ENCODE peak calls at places on chromosomes 6 and 20, in eight cellular contexts. U is AG08396; R is GM23248; J is LoVo; L is NCI-H1694; O is endodermal cell; D is effector memory CD4-positive, alpha-beta T cell; S is Daoy. V is an unnamed sample.

GRCh38 chr6:41200296-41200900 is 551 bp downstream of the TREML2 start:
- DNase-seq in U (no peak), R (peak; percentile 26), J (no peak), L (no peak), O (peak; percentile 48), D (peak; percentile 12), S (peak; percentile 26), V (no peak)

GRCh38 chr6:165889636-165890403 is 226.8 kb upstream of the PDE10A start:
- DNase-seq in U (peak; percentile 56), R (peak; percentile 74), J (no peak), L (no peak), O (peak; percentile 87), D (no peak), S (peak; percentile 17), V (peak; percentile 67)

GRCh38 chr6:2186516-2186915 is 58.9 kb downstream of the GMDS start:
- DNase-seq in U (no peak), R (no peak), J (no peak), L (no peak), O (no peak), D (no peak), S (no peak), V (no peak)

GRCh38 chr6:108735991-108736345 is 112.3 kb upstream of the ARMC2 start:
- DNase-seq in U (no peak), R (no peak), J (peak; percentile 82), L (no peak), O (peak; percentile 74), D (no peak), S (no peak), V (no peak)

GRCh38 chr20:25453035-25453810 is 45.8 kb downstream of the GINS1 start:
- DNase-seq in U (no peak), R (peak; percentile 3), J (peak; percentile 55), L (no peak), O (no peak), D (no peak), S (peak; percentile 26), V (no peak)

GRCh38 chr20:8778387-8778786 is 290.5 kb upstream of the PLCB4 start:
- DNase-seq in U (no peak), R (no peak), J (peak; percentile 7), L (no peak), O (no peak), D (no peak), S (no peak), V (no peak)

GRCh38 chr20:50062006-50062838 is 50.7 kb downstream of the UBE2V1 start:
- DNase-seq in U (no peak), R (peak; percentile 35), J (no peak), L (no peak), O (no peak), D (no peak), S (no peak), V (no peak)

GRCh38 chr6:80605165-80605989 is 498.9 kb downstream of the BCKDHB start:
- DNase-seq in U (no peak), R (peak; percentile 55), J (peak; percentile 10), L (no peak), O (no peak), D (no peak), S (peak; percentile 32), V (peak; percentile 28)

GRCh38 chr6:41789937-41790502 is 2.5 kb downstream of the TOMM6 start:
- DNase-seq in U (no peak), R (no peak), J (no peak), L (no peak), O (peak; percentile 8), D (no peak), S (no peak), V (no peak)

GRCh38 chr6:39808934-39809333 is 16.8 kb downstream of the DAAM2 start:
- DNase-seq in U (no peak), R (no peak), J (no peak), L (no peak), O (no peak), D (no peak), S (peak; percentile 48), V (no peak)

GRCh38 chr6:42010185-42010872 is 40.0 kb upstream of the TAF8 start:
- DNase-seq in U (no peak), R (no peak), J (no peak), L (no peak), O (peak; percentile 71), D (no peak), S (peak; percentile 25), V (peak; percentile 75)

GRCh38 chr6:118770112-118770788 is 118.9 kb upstream of the CEP85L start:
- DNase-seq in U (no peak), R (no peak), J (no peak), L (no peak), O (no peak), D (no peak), S (no peak), V (no peak)

GRCh38 chr20:58889334-58890072 is 37.0 kb downstream of the GNAS start:
- DNase-seq in U (no peak), R (peak; percentile 56), J (no peak), L (no peak), O (no peak), D (no peak), S (no peak), V (no peak)

GRCh38 chr6:74075323-74075722 is 379.3 kb downstream of the CD109 start:
- DNase-seq in U (no peak), R (peak; percentile 86), J (no peak), L (no peak), O (no peak), D (no peak), S (no peak), V (no peak)

GRCh38 chr6:14524319-14524718 is 406.7 kb downstream of the CD83 start:
- DNase-seq in U (peak; percentile 78), R (peak; percentile 89), J (no peak), L (no peak), O (no peak), D (no peak), S (peak; percentile 15), V (no peak)

GRCh38 chr6:159978291-159979135 is 9.6 kb downstream of the IGF2R start:
- DNase-seq in U (no peak), R (no peak), J (no peak), L (no peak), O (peak; percentile 70), D (peak; percentile 17), S (peak; percentile 80), V (peak; percentile 19)

GRCh38 chr20:32777177-32777956 is 15.2 kb downstream of the DNMT3B start:
- DNase-seq in U (no peak), R (no peak), J (no peak), L (no peak), O (no peak), D (no peak), S (no peak), V (no peak)

GRCh38 chr6:158849899-158850806 is 31.0 kb upstream of the EZR start:
- DNase-seq in U (peak; percentile 75), R (peak; percentile 97), J (peak; percentile 97), L (no peak), O (peak; percentile 67), D (peak; percentile 56), S (peak; percentile 99), V (peak; percentile 28)

GRCh38 chr6:45626087-45626891 is 248.6 kb upstream of the SUPT3H start:
- DNase-seq in U (peak; percentile 44), R (peak; percentile 94), J (no peak), L (no peak), O (no peak), D (no peak), S (peak; percentile 92), V (no peak)

GRCh38 chr6:6811151-6812002 is 222.9 kb downstream of the LY86 start:
- DNase-seq in U (peak; percentile 39), R (peak; percentile 60), J (peak; percentile 93), L (no peak), O (peak; percentile 83), D (no peak), S (peak; percentile 74), V (peak; percentile 76)

GRCh38 chr20:16821211-16822089 is 73.3 kb downstream of the OTOR start:
- DNase-seq in U (peak; percentile 50), R (peak; percentile 67), J (peak; percentile 43), L (no peak), O (peak; percentile 77), D (no peak), S (peak; percentile 34), V (peak; percentile 68)

GRCh38 chr6:21593927-21594421 is 423 bp downstream of the SOX4 start:
- DNase-seq in U (peak; percentile 52), R (peak; percentile 82), J (peak; percentile 37), L (no peak), O (no peak), D (no peak), S (peak; percentile 72), V (no peak)

GRCh38 chr6:89564752-89565427 is 73.7 kb downstream of the LYRM2 start:
- DNase-seq in U (no peak), R (no peak), J (no peak), L (no peak), O (no peak), D (no peak), S (peak; percentile 40), V (no peak)

V was measured in iPS-NIHi11.